ENCODE peak calls at places on chromosome 14, in seven cellular contexts. N, K, S, V, I, H and F are unnamed samples.

GRCh38 chr14:99035712-99036593 is 236.0 kb downstream of the BCL11B start:
- DNase-seq in H (peak), V (peak), K (peak), N (peak), I (no peak), S (peak), F (no peak)

GRCh38 chr14:104594310-104595046 is 10.1 kb downstream of the TMEM179 start:
- DNase-seq in K (no peak), V (no peak), N (no peak), I (no peak), S (no peak), H (no peak), F (no peak)

GRCh38 chr14:34449819-34450541 is 12.1 kb downstream of the SPTSSA start:
- DNase-seq in H (no peak), V (no peak), S (no peak), I (no peak), K (no peak), N (no peak), F (no peak)

GRCh38 chr14:52888839-52889838 is 61.7 kb downstream of the FERMT2 start:
- DNase-seq in H (no peak), K (no peak), N (no peak), V (no peak), S (no peak), I (no peak), F (no peak)

GRCh38 chr14:64806202-64806861 is 73.4 kb downstream of the SPTB start:
- DNase-seq in N (peak), H (peak), K (no peak), V (no peak), S (peak), I (no peak), F (peak)

GRCh38 chr14:88023658-88024187 is 18.8 kb downstream of the GPR65 start:
- DNase-seq in I (peak), S (no peak), K (no peak), V (no peak), H (no peak), N (no peak), F (no peak)

GRCh38 chr14:104156142-104156541 is 17.8 kb downstream of the KIF26A start:
- DNase-seq in K (no peak), V (no peak), H (no peak), N (no peak), S (no peak), I (no peak), F (no peak)

GRCh38 chr14:31990183-31990862 is 86.8 kb upstream of the ARHGAP5 start:
- DNase-seq in S (no peak), V (no peak), K (no peak), N (no peak), H (no peak), I (no peak), F (no peak)

GRCh38 chr14:24432259-24433131 is 2.7 kb downstream of the KHNYN start:
- DNase-seq in K (no peak), H (no peak), S (no peak), V (peak), I (no peak), N (no peak), F (no peak)

GRCh38 chr14:52906141-52906601 is 44.7 kb downstream of the FERMT2 start:
- DNase-seq in S (peak), N (no peak), I (no peak), H (peak), V (no peak), K (no peak), F (no peak)

GRCh38 chr14:104464907-104465306 is 114.7 kb upstream of the C14orf180 start:
- DNase-seq in S (no peak), I (no peak), V (no peak), K (no peak), H (no peak), N (no peak), F (no peak)

GRCh38 chr14:96626916-96627315 is 124.7 kb downstream of the PAPOLA start:
- DNase-seq in H (no peak), S (no peak), N (no peak), K (no peak), V (no peak), I (no peak), F (no peak)

GRCh38 chr14:69752773-69753172 is 14.2 kb upstream of the SRSF5 start:
- DNase-seq in N (no peak), V (no peak), I (no peak), S (no peak), K (no peak), H (no peak), F (no peak)

GRCh38 chr14:59627011-59627520 is 50.5 kb upstream of the CCDC175 start:
- DNase-seq in I (no peak), N (no peak), S (no peak), V (no peak), H (no peak), K (no peak), F (no peak)

GRCh38 chr14:85415015-85415712 is 114.8 kb upstream of the FLRT2 start:
- DNase-seq in I (no peak), S (peak), N (no peak), V (peak), K (no peak), H (peak), F (peak)

GRCh38 chr14:105475269-105475915 is 771 bp downstream of the CRIP2 start:
- DNase-seq in H (no peak), S (peak), K (no peak), I (no peak), V (no peak), N (no peak), F (no peak)

GRCh38 chr14:29926701-29927595 is 699 bp downstream of the PRKD1 start:
- DNase-seq in I (no peak), H (peak), V (no peak), S (peak), K (peak), N (no peak), F (no peak)

GRCh38 chr14:27688823-27689444 is 1077.7 kb upstream of the FOXG1 start:
- DNase-seq in I (no peak), K (no peak), H (no peak), S (no peak), V (no peak), N (no peak), F (no peak)

GRCh38 chr14:59123526-59123925 is 64.9 kb upstream of the DAAM1 start:
- DNase-seq in K (no peak), N (no peak), V (peak), S (peak), I (no peak), H (no peak), F (no peak)

GRCh38 chr14:37122288-37122687 is 50.1 kb downstream of the SLC25A21 start:
- DNase-seq in H (peak), N (no peak), I (no peak), S (peak), K (no peak), V (no peak), F (no peak)

DNA sequence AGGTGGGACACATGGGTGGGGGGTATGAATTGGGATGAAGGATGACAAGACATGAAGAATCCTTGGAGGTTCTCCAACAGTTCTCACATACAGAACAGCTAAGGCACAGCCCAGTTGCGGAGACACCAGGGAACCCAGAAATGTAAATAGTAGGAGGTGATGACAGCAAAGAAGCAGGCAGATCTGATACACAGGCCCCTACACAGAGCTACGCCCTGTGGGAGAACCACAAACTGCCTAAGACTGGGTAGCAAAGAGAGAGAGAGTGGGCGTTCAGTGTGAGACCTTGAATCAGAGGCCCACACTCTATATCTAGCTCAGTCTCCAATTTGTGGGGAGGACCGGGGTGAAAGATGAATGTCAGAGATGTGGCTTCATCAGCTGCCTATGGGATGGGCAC is 9.5 kb upstream of the NUMB start:
- DNase-seq in N (no peak), H (no peak), I (peak), K (no peak), S (no peak), V (no peak), F (no peak)
- H3K4me3 ChIP-seq in N (no peak), H (no peak), I (no peak), K (no peak), S (no peak), V (no peak), F (no peak)

GRCh38 chr14:90601521-90601920 is 204.7 kb downstream of the CALM1 start:
- DNase-seq in I (no peak), V (no peak), H (no peak), S (no peak), N (no peak), K (no peak), F (no peak)
- TF ChIP-seq CTCF in I (no peak), V (no peak), H (no peak), S (no peak), N (no peak), K (no peak), F (no peak)

GRCh38 chr14:53942970-53943750 is 13.5 kb downstream of the BMP4 start:
- DNase-seq in N (no peak), H (no peak), K (no peak), I (no peak), V (no peak), S (no peak), F (peak)

GRCh38 chr14:53947452-53948180 is 9.0 kb downstream of the BMP4 start:
- DNase-seq in V (no peak), N (no peak), H (no peak), K (no peak), S (no peak), I (no peak), F (no peak)

GRCh38 chr14:53946071-53946403 is 10.6 kb downstream of the BMP4 start:
- DNase-seq in N (no peak), K (no peak), I (no peak), S (no peak), V (no peak), H (no peak), F (no peak)

GRCh38 chr14:53946404-53947400 is 9.9 kb downstream of the BMP4 start:
- DNase-seq in S (no peak), K (peak), N (no peak), V (no peak), I (no peak), H (no peak), F (no peak)

GRCh38 chr14:53943751-53944083 is 12.9 kb downstream of the BMP4 start:
- DNase-seq in H (no peak), V (no peak), K (no peak), S (no peak), N (no peak), I (no peak), F (no peak)
- H3K4me3 ChIP-seq in H (no peak), V (no peak), K (no peak), S (no peak), N (no peak), I (no peak), F (no peak)

GRCh38 chr14:95362180-95362494 is 42.4 kb upstream of the CLMN start:
- DNase-seq in V (no peak), K (no peak), S (no peak), I (no peak), N (no peak), H (no peak), F (no peak)

GRCh38 chr14:95363468-95363954 is 43.8 kb upstream of the CLMN start:
- DNase-seq in V (no peak), H (no peak), S (no peak), N (no peak), K (no peak), I (no peak), F (no peak)

GRCh38 chr14:95359974-95360826 is 40.5 kb upstream of the CLMN start:
- DNase-seq in N (no peak), K (peak), H (no peak), V (no peak), S (no peak), I (no peak), F (no peak)

GRCh38 chr14:95360828-95361227 is 41.1 kb upstream of the CLMN start:
- DNase-seq in V (no peak), S (no peak), N (no peak), I (no peak), K (no peak), H (no peak), F (no peak)

GRCh38 chr14:95361373-95362179 is 41.9 kb upstream of the CLMN start:
- DNase-seq in K (no peak), H (peak), S (peak), V (no peak), N (no peak), I (peak), F (peak)
- TF ChIP-seq CTCF in K (peak), H (peak), S (peak), V (no peak), N (peak), I (peak), F (peak)

DNA sequence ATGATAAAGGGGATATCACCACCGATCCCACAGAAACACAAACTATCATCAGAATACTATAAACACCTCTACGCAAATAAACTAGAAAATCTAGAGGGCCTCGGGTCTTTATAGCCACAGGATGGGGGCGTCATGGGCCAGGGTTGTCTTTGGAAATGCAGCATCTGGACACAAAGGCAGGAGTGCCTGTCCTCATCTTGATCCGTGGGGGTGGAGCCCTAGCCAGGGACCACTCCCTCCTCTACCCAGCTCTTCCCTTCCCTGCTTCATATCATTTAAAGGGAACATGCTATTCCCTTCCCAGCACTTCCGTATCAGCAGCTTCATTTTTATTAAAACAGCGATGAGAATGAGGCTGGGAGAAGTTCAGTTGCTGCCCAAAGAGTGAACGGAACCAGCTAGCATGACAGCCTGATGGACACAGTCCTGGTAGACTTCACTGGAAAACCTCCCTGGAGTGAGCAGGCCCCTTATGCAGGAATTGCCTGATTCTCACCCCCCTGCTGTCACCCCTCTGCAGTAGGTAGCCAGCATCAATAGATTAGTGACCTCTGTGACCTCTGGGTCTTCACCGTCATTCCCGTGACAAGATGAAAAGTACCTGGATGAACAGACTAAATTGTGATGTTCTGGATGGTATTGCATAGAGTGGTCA is 251.4 kb upstream of the RGS6 start:
- DNase-seq in V (no peak), K (no peak), N (no peak), S (no peak), I (no peak), H (no peak), F (no peak)
- H3K4me3 ChIP-seq in V (no peak), K (no peak), N (no peak), S (no peak), I (no peak), H (no peak), F (no peak)

DNA sequence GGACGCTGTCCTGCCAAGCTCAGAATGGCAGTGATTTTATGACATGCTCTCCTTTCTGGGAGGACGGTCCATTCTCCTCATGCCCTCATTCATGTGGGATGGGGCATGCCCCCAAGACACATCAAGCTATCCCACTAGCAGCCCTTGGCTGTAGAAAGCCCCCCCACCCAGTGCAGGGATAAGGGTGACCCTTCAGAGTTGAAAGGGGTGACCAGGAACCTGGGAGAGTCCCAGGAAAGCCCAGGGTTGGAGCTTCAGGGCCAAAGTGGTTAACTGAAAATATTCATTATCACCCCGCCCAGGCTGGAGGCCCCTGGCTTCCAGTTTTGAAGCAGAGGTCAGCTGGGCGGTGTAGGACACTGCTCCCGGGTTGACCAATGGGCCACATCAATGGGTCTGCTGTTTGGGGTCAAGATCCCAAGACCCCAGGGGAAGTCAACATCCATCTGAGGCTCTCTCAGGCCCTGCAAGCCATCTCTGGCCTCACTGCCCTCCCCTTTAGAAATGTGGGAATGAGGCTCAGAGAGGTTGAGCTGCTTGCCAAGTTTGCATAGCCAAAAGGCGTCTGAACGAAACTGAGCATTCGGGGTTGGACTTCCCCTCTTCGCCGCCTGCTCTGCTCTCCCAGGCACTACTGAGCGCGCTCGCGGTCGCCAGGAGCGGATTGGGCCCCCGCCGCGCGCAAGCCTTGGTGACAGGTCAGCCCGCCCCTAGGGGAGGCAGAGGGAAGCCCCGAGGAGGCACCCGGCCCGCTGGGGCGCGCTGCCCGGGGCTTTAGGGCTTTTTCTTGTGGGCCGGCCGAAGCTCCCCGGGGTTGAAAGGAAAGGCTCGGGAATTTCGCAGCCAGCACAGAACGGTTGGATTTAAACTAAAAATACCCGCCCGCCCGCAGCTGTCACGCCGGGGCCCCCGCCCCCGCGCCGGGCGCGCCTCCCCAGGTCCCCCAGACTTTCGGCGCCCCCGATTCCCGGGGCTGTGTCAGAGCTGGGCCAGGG is 630 bp downstream of the SYNE3 start:
- DNase-seq in S (peak), N (no peak), K (peak), H (peak), V (peak), I (peak), F (no peak)
- TF ChIP-seq CTCF in S (peak), N (peak), K (peak), H (no peak), V (no peak), I (peak), F (peak)

GRCh38 chr14:103138483-103139370 is 15.5 kb downstream of the TNFAIP2 start:
- DNase-seq in N (no peak), I (no peak), H (no peak), K (no peak), S (no peak), V (no peak), F (no peak)
- H3K4me3 ChIP-seq in N (peak), I (no peak), H (no peak), K (no peak), S (no peak), V (no peak), F (no peak)

GRCh38 chr14:23360496-23360895 is 4.5 kb downstream of the EFS start:
- DNase-seq in I (peak), H (peak), N (no peak), V (no peak), S (no peak), K (no peak), F (no peak)
- TF ChIP-seq CTCF in I (peak), H (peak), N (no peak), V (no peak), S (no peak), K (no peak), F (peak)

GRCh38 chr14:22885975-22886374 is 3.0 kb downstream of the REM2 start:
- DNase-seq in S (no peak), N (no peak), K (no peak), V (no peak), I (no peak), H (no peak), F (no peak)
- H3K4me3 ChIP-seq in S (no peak), N (no peak), K (peak), V (no peak), I (no peak), H (peak), F (peak)